ENCODE peak calls at places on chromosomes 12 and 14, in eight cellular contexts. N is endothelial cell of umbilical vein, A is A549, W is HCT116, Q is HepG2, B is GM12878, L is H1, P is K562. Z is an unnamed sample.

GRCh38 chr14:104559769-104560585 is 19.6 kb upstream of the C14orf180 start:
- DNase-seq in N (no peak), A (no peak), W (no peak), Q (no peak), B (no peak), L (no peak), P (no peak), Z (no peak)

GRCh38 chr12:108731866-108732461 is 646 bp upstream of the CORO1C start:
- DNase-seq in N (peak), A (peak), W (peak), Q (peak), B (peak), L (peak), P (peak), Z (peak)

GRCh38 chr12:93380480-93381121 is 2.9 kb downstream of the NUDT4 start:
- DNase-seq in N (peak), A (peak), W (no peak), Q (peak), B (no peak), L (no peak), P (no peak), Z (peak)

GRCh38 chr14:78885884-78886283 is 715.7 kb downstream of the NRXN3 start:
- DNase-seq in N (no peak), A (no peak), W (no peak), Q (no peak), B (no peak), L (no peak), P (no peak), Z (no peak)

GRCh38 chr14:91389173-91389572 is 28.4 kb downstream of the CCDC88C start:
- DNase-seq in N (no peak), A (no peak), W (no peak), Q (no peak), B (no peak), L (no peak), P (no peak), Z (no peak)

GRCh38 chr12:23359975-23360638 is 589.4 kb downstream of the SOX5 start:
- DNase-seq in N (no peak), A (no peak), W (no peak), Q (no peak), B (no peak), L (no peak), P (no peak), Z (no peak)

GRCh38 chr14:75132374-75133086 is 5.7 kb upstream of the NEK9 start:
- DNase-seq in N (peak), A (peak), W (peak), Q (peak), B (peak), L (peak), P (peak), Z (peak)

GRCh38 chr12:73057428-73057827 is 785.3 kb downstream of the TRHDE start:
- DNase-seq in N (no peak), A (peak), W (no peak), Q (no peak), B (no peak), L (no peak), P (no peak), Z (peak)

GRCh38 chr12:206746-207440 is 7.1 kb downstream of the SLC6A12 start:
- DNase-seq in N (no peak), A (no peak), W (no peak), Q (no peak), B (no peak), L (no peak), P (no peak), Z (no peak)

GRCh38 chr12:89134213-89134770 is 218.0 kb downstream of the DUSP6 start:
- DNase-seq in N (peak), A (no peak), W (peak), Q (peak), B (no peak), L (no peak), P (no peak), Z (no peak)

GRCh38 chr12:93682846-93683261 is 5.7 kb downstream of the CRADD start:
- DNase-seq in N (no peak), A (no peak), W (no peak), Q (peak), B (no peak), L (no peak), P (peak), Z (no peak)

GRCh38 chr12:71652656-71653055 is 11.0 kb downstream of the ZFC3H1 start:
- DNase-seq in N (no peak), A (no peak), W (no peak), Q (no peak), B (no peak), L (no peak), P (no peak), Z (no peak)

GRCh38 chr14:106841701-106842100 is 1315.3 kb downstream of the TMEM121 start:
- DNase-seq in N (no peak), A (no peak), W (no peak), Q (no peak), B (no peak), L (no peak), P (no peak), Z (no peak)

GRCh38 chr14:103679351-103679750 is 35.9 kb downstream of the XRCC3 start:
- DNase-seq in N (peak), A (peak), W (peak), Q (peak), B (peak), L (peak), P (no peak), Z (peak)

GRCh38 chr12:62813031-62813829 is 121.7 kb downstream of the PPM1H start:
- DNase-seq in N (peak), A (peak), W (peak), Q (no peak), B (no peak), L (peak), P (peak), Z (peak)

GRCh38 chr12:68240975-68241374 is 12.4 kb downstream of the IL22 start:
- DNase-seq in N (peak), A (no peak), W (no peak), Q (no peak), B (peak), L (no peak), P (no peak), Z (peak)

GRCh38 chr14:92986254-92987147 is 63.6 kb downstream of the CHGA start:
- DNase-seq in N (peak), A (peak), W (no peak), Q (peak), B (no peak), L (no peak), P (no peak), Z (no peak)

GRCh38 chr14:85535916-85536834 is 6.2 kb downstream of the FLRT2 start:
- DNase-seq in N (peak), A (peak), W (no peak), Q (peak), B (no peak), L (no peak), P (no peak), Z (peak)

GRCh38 chr12:68001486-68002466 is 12.5 kb downstream of the IFNG-AS1 start:
- DNase-seq in N (peak), A (peak), W (no peak), Q (no peak), B (no peak), L (no peak), P (no peak), Z (peak)

GRCh38 chr14:63853831-63854293 is 1.1 kb downstream of the SYNE2 start:
- DNase-seq in N (peak), A (peak), W (no peak), Q (peak), B (no peak), L (no peak), P (no peak), Z (no peak)

GRCh38 chr12:31887109-31887811 is 72.0 kb upstream of the RESF1 start:
- DNase-seq in N (no peak), A (no peak), W (no peak), Q (no peak), B (no peak), L (no peak), P (no peak), Z (peak)

GRCh38 chr12:31896514-31897039 is 62.6 kb upstream of the RESF1 start:
- DNase-seq in N (peak), A (no peak), W (no peak), Q (no peak), B (peak), L (no peak), P (peak), Z (peak)

GRCh38 chr12:31895449-31896150 is 63.6 kb upstream of the RESF1 start:
- DNase-seq in N (no peak), A (no peak), W (no peak), Q (no peak), B (no peak), L (no peak), P (no peak), Z (no peak)

GRCh38 chr12:31890295-31891285 is 68.6 kb upstream of the RESF1 start:
- DNase-seq in N (no peak), A (no peak), W (no peak), Q (no peak), B (no peak), L (no peak), P (no peak), Z (peak)
- TF ChIP-seq MAX in N (no peak), A (no peak), W (no peak), Q (no peak), B (no peak), L (no peak), P (no peak), Z (no peak)

GRCh38 chr12:64700532-64700931 is 58.7 kb downstream of the GNS start:
- DNase-seq in N (no peak), A (no peak), W (no peak), Q (no peak), B (no peak), L (no peak), P (no peak), Z (no peak)

GRCh38 chr12:64701283-64701682 is 57.9 kb downstream of the GNS start:
- DNase-seq in N (peak), A (no peak), W (no peak), Q (no peak), B (no peak), L (no peak), P (no peak), Z (no peak)

GRCh38 chr12:64695550-64695949 is 63.7 kb downstream of the GNS start:
- DNase-seq in N (no peak), A (no peak), W (no peak), Q (no peak), B (no peak), L (no peak), P (no peak), Z (no peak)

GRCh38 chr12:64696065-64696741 is 63.0 kb downstream of the GNS start:
- DNase-seq in N (peak), A (peak), W (no peak), Q (peak), B (no peak), L (no peak), P (peak), Z (peak)

GRCh38 chr12:64699504-64700115 is 59.6 kb downstream of the GNS start:
- DNase-seq in N (no peak), A (no peak), W (no peak), Q (no peak), B (no peak), L (no peak), P (no peak), Z (peak)
- TF ChIP-seq POLR2A in N (no peak), A (no peak), W (no peak), Q (no peak), B (no peak), L (no peak), P (no peak), Z (no peak)

GRCh38 chr12:76375939-76376338 is 27.7 kb upstream of the BBS10 start:
- DNase-seq in N (no peak), A (peak), W (no peak), Q (peak), B (no peak), L (no peak), P (no peak), Z (no peak)
- TF ChIP-seq MAX in N (no peak), A (no peak), W (no peak), Q (no peak), B (no peak), L (no peak), P (no peak), Z (no peak)

GRCh38 chr12:48814313-48815280 is 3.7 kb upstream of the CACNB3 start:
- DNase-seq in N (peak), A (peak), W (peak), Q (peak), B (peak), L (peak), P (peak), Z (peak)

GRCh38 chr12:48816148-48816854 is 2.0 kb upstream of the CACNB3 start:
- DNase-seq in N (no peak), A (no peak), W (no peak), Q (no peak), B (no peak), L (no peak), P (no peak), Z (no peak)

GRCh38 chr12:48817957-48818830 is at the start of gene CACNB3:
- DNase-seq in N (peak), A (peak), W (no peak), Q (no peak), B (no peak), L (peak), P (peak), Z (peak)

GRCh38 chr12:48813464-48814312 is 4.6 kb upstream of the CACNB3 start:
- DNase-seq in N (no peak), A (no peak), W (no peak), Q (no peak), B (no peak), L (peak), P (no peak), Z (no peak)

DNA sequence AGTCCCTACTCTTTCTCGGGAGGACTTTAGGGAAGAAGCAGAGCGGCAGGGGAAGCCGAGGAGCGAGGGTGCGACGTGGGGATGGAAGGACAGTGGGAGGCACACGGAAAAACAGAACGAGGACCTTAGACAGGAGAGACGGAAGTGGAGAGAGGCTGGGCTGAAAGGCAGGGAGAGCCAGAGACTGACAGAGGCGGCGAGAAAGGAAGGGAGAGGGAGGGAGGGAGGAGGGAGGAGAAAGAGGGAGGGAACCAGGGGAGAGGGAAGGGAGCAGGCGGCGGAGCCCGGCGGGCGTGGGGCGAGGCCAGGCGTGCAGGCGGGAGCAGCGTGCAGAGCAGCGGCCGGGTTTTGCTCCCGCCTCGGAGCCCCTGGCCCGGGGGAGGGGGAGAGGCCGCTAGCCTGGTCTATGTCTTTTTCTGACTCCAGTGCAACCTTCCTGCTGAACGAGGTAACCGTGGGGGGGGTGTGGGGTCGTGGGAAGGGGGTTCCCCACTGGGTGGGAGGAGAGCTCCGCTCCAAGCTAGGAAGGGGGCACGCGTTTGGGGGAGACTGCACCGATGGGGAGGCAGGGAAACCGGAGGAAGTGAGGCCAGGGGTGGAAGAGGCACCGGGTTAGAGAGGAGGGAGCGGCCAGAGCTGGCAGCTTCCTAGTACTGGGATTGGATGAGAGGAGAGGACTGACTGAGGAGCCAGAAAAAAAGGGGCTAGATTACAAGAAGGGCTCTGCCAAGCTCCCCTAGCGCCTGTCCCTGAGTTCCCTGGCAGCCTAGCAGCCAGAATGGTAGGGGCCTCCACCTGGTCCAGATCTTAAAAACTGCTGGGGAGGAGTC is 2.8 kb upstream of the CACNB3 start:
- DNase-seq in N (peak), A (peak), W (peak), Q (peak), B (no peak), L (peak), P (peak), Z (peak)
- TF ChIP-seq POLR2A in N (peak), A (peak), W (peak), Q (no peak), B (no peak), L (no peak), P (peak), Z (peak)

GRCh38 chr14:47507866-47508265 is 167.5 kb downstream of the MDGA2 start:
- DNase-seq in N (no peak), A (no peak), W (no peak), Q (no peak), B (no peak), L (no peak), P (no peak), Z (no peak)

GRCh38 chr14:47511829-47512228 is 163.6 kb downstream of the MDGA2 start:
- DNase-seq in N (no peak), A (no peak), W (no peak), Q (no peak), B (no peak), L (no peak), P (no peak), Z (no peak)

DNA sequence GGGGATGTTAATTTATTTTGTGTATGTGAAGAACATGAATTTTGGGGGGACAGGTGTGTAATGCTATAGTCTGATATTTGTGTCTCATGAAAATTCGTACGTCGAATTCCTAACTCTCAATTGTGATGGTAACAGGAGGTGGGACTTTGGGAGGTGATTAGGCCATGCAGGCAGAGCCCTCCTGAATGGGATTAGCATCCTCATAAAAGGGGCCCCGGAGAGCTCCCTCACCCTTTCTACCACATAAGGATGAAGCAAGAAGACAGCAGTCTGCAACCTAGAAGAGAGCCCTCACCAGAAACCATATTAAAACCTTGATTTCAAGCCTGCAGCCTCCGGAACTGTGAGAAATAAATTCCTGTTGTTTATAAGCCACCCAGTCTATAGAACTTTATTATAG is 165.4 kb downstream of the MDGA2 start:
- DNase-seq in N (no peak), A (no peak), W (no peak), Q (no peak), B (no peak), L (no peak), P (no peak), Z (no peak)
- TF ChIP-seq MAX in N (no peak), A (no peak), W (no peak), Q (no peak), B (no peak), L (no peak), P (no peak), Z (no peak)

GRCh38 chr12:98419101-98419794 is 96.1 kb upstream of the TMPO start:
- DNase-seq in N (no peak), A (no peak), W (no peak), Q (no peak), B (no peak), L (no peak), P (no peak), Z (no peak)

GRCh38 chr12:98419795-98420402 is 95.5 kb upstream of the TMPO start:
- DNase-seq in N (no peak), A (no peak), W (no peak), Q (no peak), B (no peak), L (no peak), P (no peak), Z (no peak)

GRCh38 chr12:98417303-98417702 is 98.1 kb upstream of the TMPO start:
- DNase-seq in N (no peak), A (no peak), W (no peak), Q (no peak), B (no peak), L (no peak), P (no peak), Z (peak)

GRCh38 chr12:98416845-98417244 is 98.5 kb upstream of the TMPO start:
- DNase-seq in N (peak), A (peak), W (no peak), Q (no peak), B (no peak), L (no peak), P (peak), Z (peak)

GRCh38 chr12:98418357-98419075 is 96.9 kb upstream of the TMPO start:
- DNase-seq in N (peak), A (peak), W (no peak), Q (no peak), B (no peak), L (no peak), P (peak), Z (peak)
- TF ChIP-seq POLR2A in N (no peak), A (no peak), W (no peak), Q (no peak), B (no peak), L (no peak), P (no peak), Z (no peak)

Z was measured in NB4.